ENCODE peak calls at places on chromosomes 11 and 22, in five cellular contexts. Z, M, A, N and I are unnamed samples.

GRCh38 chr11:64644348-64645242 is 53.6 kb downstream of the SLC22A12 start:
- DNase-seq in Z (no peak), M (no peak), A (peak), N (no peak), I (no peak)

GRCh38 chr11:975824-976223 is 50.2 kb downstream of the AP2A2 start:
- DNase-seq in Z (no peak), M (peak), A (peak), N (no peak), I (peak)

GRCh38 chr11:69385466-69385820 is 91.5 kb downstream of the MYEOV start:
- DNase-seq in Z (no peak), M (no peak), A (no peak), N (no peak), I (no peak)

GRCh38 chr22:37525073-37525745 is 6.0 kb upstream of the CARD10 start:
- DNase-seq in Z (no peak), M (no peak), A (no peak), N (no peak), I (peak)

GRCh38 chr22:39097098-39098020 is at the start of gene APOBEC3H:
- DNase-seq in Z (no peak), M (peak), A (no peak), N (no peak), I (no peak)

GRCh38 chr11:121863126-121863525 is 252.9 kb downstream of the BLID start:
- DNase-seq in Z (no peak), M (no peak), A (no peak), N (no peak), I (no peak)

GRCh38 chr11:27716850-27717249 is 16.6 kb upstream of the BDNF start:
- DNase-seq in Z (no peak), M (no peak), A (no peak), N (no peak), I (no peak)

GRCh38 chr22:37486224-37486845 is at the start of gene MFNG:
- DNase-seq in Z (peak), M (peak), A (peak), N (no peak), I (peak)

GRCh38 chr11:26199341-26199740 is 132.6 kb upstream of the ANO3 start:
- DNase-seq in Z (no peak), M (no peak), A (no peak), N (no peak), I (no peak)